ENCODE peak calls at places on chromosomes 1 and 21, in seven cellular contexts. M, N, Z, O, G, C and F are unnamed samples.

GRCh38 chr1:94039871-94040569 is 80.9 kb downstream of the ABCA4 start:
- DNase-seq in M (peak), N (peak), Z (no peak), O (peak), G (no peak), C (no peak), F (no peak)

GRCh38 chr1:178238722-178239510 is 145.0 kb downstream of the RASAL2 start:
- DNase-seq in M (peak), N (peak), Z (no peak), O (no peak), G (no peak), C (peak), F (peak)

GRCh38 chr1:107181253-107181977 is 40.6 kb downstream of the NTNG1 start:
- DNase-seq in M (no peak), N (no peak), Z (no peak), O (no peak), G (no peak), C (no peak), F (no peak)

GRCh38 chr1:243728192-243728570 is 121.9 kb downstream of the AKT3 start:
- DNase-seq in M (no peak), N (no peak), Z (no peak), O (no peak), G (no peak), C (no peak), F (no peak)

GRCh38 chr21:42754270-42754933 is 101.0 kb downstream of the PDE9A start:
- DNase-seq in M (no peak), N (no peak), Z (no peak), O (no peak), G (peak), C (no peak), F (no peak)

GRCh38 chr1:63915121-63915520 is 141.3 kb downstream of the ROR1 start:
- DNase-seq in M (peak), N (peak), Z (no peak), O (no peak), G (no peak), C (no peak), F (no peak)

GRCh38 chr21:45183852-45184251 is 103.8 kb downstream of the POFUT2 start:
- DNase-seq in M (no peak), N (no peak), Z (no peak), O (no peak), G (no peak), C (no peak), F (no peak)

GRCh38 chr1:107531065-107531908 is 390.4 kb downstream of the NTNG1 start:
- DNase-seq in M (no peak), N (no peak), Z (no peak), O (no peak), G (no peak), C (no peak), F (no peak)

GRCh38 chr1:156546267-156546666 is 26.1 kb downstream of the IQGAP3 start:
- DNase-seq in M (no peak), N (no peak), Z (no peak), O (no peak), G (no peak), C (no peak), F (no peak)

DNA sequence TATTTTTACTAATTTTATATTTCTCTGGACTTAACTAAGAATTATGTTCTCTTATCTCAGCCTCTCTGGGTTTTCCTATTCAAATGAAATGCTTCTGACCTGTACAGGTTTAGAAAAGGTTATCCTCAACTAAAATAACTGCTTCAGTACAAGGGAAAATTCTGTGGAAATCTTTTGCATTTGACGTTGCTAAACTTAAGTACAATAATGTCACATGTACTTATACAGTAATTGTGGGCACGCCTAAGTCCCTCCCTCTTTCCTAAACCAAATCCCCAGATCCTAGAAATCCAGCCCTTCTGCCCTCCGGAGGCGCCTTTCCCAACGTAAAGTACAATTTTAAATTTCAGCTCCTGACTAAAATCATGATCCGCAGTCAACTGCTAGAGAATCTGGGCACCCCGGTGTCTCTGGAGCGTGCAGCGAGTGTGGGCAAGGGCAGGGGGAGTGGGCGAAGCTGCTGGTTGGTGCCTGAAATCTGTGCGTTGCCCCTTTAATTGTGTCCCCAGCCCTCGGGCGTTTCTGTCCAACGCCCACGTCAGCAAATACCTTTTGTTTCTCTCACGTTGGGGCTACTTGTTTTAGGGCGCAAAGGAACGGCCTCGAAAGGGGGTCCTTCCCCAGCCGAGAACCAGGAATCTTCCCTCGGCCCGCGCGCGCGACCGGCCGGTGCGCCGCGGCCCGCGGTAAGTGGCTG is at the start of gene ZBTB8A:
- DNase-seq in M (peak), N (peak), Z (peak), O (peak), G (peak), C (peak), F (no peak)
- H3K4me3 ChIP-seq in M (peak), N (peak), Z (peak), O (peak), G (peak), C (peak), F (peak)

GRCh38 chr1:85992756-85993155 is 163.8 kb downstream of the COL24A1 start:
- DNase-seq in M (peak), N (peak), Z (no peak), O (no peak), G (no peak), C (peak), F (peak)
- H3K4me3 ChIP-seq in M (peak), N (peak), Z (no peak), O (peak), G (no peak), C (no peak), F (no peak)

DNA sequence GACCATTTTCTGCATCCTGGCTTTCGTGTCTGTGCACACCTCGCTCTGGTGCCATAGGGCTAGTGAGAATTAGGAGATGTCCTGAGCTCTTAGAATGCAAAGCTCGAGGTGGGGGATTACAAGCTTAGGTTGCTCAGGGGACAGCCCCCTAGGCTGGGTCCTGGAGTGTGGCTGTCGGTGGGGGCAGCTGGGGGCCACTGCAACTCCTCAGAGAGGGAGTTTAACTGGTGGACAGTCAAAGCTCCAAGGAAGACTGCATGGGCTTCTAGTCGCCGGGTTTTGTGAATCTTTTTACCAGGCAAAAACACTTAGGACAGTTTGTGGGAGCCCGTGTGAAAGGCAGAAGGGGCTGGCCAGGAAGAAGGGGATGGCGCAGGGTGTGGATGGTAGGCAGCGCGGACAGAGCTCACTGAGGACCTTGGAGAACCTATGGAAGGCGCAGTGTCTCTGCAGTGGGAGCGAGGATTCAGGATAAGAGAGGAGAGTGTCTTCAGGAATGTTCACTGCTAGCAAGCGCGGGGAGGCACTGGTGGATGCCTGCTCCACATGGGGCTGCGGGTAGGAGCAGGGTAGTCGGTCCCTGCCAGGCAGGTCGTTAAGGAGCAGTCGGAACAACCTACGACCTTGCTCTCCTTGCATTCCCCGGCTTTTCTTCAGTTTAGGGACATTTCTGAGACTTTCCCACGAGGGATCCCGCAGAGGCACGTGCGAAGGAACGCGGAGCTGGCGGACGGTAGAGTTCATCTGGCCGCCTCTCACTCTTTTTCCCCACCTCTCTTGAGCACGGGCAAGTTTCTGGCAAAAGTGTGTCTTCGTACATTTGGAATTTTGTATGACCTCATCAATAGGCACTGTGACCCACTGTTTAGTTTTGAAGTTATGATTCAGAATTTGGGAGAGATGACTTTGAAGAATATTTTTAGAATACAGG is 12.9 kb upstream of the KCNE1 start:
- DNase-seq in M (peak), N (peak), Z (no peak), O (no peak), G (no peak), C (no peak), F (no peak)
- H3K4me3 ChIP-seq in M (peak), N (peak), Z (no peak), O (peak), G (peak), C (peak), F (peak)

GRCh38 chr21:41499920-41500319 is 8.0 kb downstream of the TMPRSS2 start:
- DNase-seq in M (no peak), N (no peak), Z (no peak), O (no peak), G (no peak), C (no peak), F (no peak)
- H3K4me3 ChIP-seq in M (no peak), N (no peak), Z (no peak), O (no peak), G (no peak), C (no peak), F (no peak)

GRCh38 chr1:82782599-82782998 is 981.9 kb downstream of the ADGRL2 start:
- DNase-seq in M (no peak), N (no peak), Z (no peak), O (no peak), G (no peak), C (no peak), F (no peak)
- H3K4me3 ChIP-seq in M (no peak), N (no peak), Z (no peak), O (no peak), G (peak), C (no peak), F (no peak)

DNA sequence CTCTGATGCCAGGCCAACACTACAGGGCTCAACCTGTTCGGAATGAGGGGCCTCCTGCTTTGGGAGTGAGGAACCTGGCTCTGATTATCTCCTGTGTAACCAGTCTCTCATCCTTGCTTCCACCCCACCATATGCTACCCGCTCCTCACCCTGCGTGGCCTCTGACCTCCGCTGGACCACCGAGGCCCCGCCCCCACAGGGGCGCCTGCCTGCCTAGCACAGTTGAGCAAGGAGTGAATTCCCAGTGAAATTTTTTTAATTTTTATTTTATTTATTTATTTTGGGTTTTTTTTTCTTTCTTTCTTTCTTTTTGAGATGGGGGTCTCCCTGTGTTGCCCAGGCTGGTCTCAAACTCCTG is 1.9 kb upstream of the GNB1 start:
- DNase-seq in M (no peak), N (no peak), Z (peak), O (peak), G (no peak), C (no peak), F (no peak)
- H3K4me3 ChIP-seq in M (no peak), N (peak), Z (no peak), O (peak), G (peak), C (no peak), F (no peak)

GRCh38 chr1:162549001-162549400 is 12.5 kb upstream of the UAP1 start:
- DNase-seq in M (no peak), N (no peak), Z (no peak), O (no peak), G (no peak), C (no peak), F (no peak)

GRCh38 chr1:162552684-162553252 is 8.8 kb upstream of the UAP1 start:
- DNase-seq in M (no peak), N (no peak), Z (no peak), O (no peak), G (no peak), C (no peak), F (no peak)

GRCh38 chr1:162551969-162552683 is 9.4 kb upstream of the UAP1 start:
- DNase-seq in M (peak), N (peak), Z (no peak), O (no peak), G (no peak), C (no peak), F (no peak)

GRCh38 chr1:162548170-162548569 is 13.4 kb upstream of the UAP1 start:
- DNase-seq in M (peak), N (peak), Z (no peak), O (peak), G (no peak), C (no peak), F (no peak)

DNA sequence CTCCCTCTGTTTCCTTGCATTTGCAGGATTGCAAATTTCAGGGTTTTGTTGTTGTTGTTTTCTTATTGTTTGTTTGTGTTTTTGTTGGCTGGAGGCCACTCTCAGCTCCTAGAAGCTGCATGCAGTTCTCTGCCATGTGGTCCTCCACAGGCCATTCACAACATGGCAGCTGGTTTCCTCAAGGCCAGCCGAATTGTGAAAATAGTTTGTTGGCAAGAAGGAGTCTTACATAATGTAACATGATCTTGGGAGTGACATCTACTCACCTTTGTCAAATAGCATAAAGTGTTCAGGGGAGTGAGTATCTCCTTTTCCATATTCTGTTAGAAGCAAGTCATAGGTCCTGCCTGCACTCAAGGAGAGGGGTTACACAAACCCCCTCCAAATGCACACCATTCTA is 10.6 kb upstream of the UAP1 start:
- DNase-seq in M (no peak), N (no peak), Z (no peak), O (no peak), G (no peak), C (no peak), F (no peak)
- H3K4me3 ChIP-seq in M (no peak), N (no peak), Z (no peak), O (no peak), G (no peak), C (no peak), F (no peak)